ENCODE peak calls at places on chromosomes 4 and X, in seven cellular contexts. V is foreskin fibroblast, E is epithelial cell of proximal tubule, H is D721Med, R is lower lobe of right lung, O is H1, F is AG09309. L is an unnamed sample.

GRCh38 chr4:173214661-173215060 is 46.0 kb downstream of the GALNT7 start:
- DNase-seq in R (no peak), F (no peak), H (no peak), V (peak), O (no peak), E (no peak), L (no peak)

GRCh38 chr4:70903282-70903603 is 1.1 kb downstream of the MOB1B start:
- DNase-seq in E (no peak), R (no peak), V (no peak), H (no peak), F (no peak), O (no peak), L (peak)

GRCh38 chr4:72971572-72971971 is 97.9 kb downstream of the COX18 start:
- DNase-seq in R (no peak), O (no peak), H (no peak), E (peak), V (peak), F (peak), L (no peak)

GRCh38 chr4:119667802-119668201 is 39.2 kb upstream of the PDE5A start:
- DNase-seq in V (no peak), E (no peak), H (no peak), F (no peak), O (no peak), R (no peak), L (no peak)

GRCh38 chrX:24668111-24668510 is 21.0 kb upstream of the PCYT1B start:
- DNase-seq in V (no peak), R (no peak), E (no peak), O (no peak), H (no peak), F (no peak), L (no peak)

GRCh38 chr4:138696771-138697170 is 318.8 kb upstream of the NOCT start:
- DNase-seq in E (no peak), O (no peak), H (no peak), R (no peak), F (no peak), V (no peak), L (no peak)

GRCh38 chr4:38857354-38858096 is 908 bp upstream of the TLR6 start:
- DNase-seq in O (no peak), V (peak), R (no peak), H (no peak), E (peak), F (peak), L (peak)

GRCh38 chrX:30821116-30821515 is 67.9 kb downstream of the TAB3 start:
- DNase-seq in H (no peak), E (no peak), F (no peak), O (no peak), R (no peak), V (no peak), L (no peak)

GRCh38 chr4:6576512-6576911 is 1.5 kb downstream of the MAN2B2 start:
- DNase-seq in F (no peak), O (no peak), H (no peak), R (no peak), E (no peak), V (no peak), L (no peak)

GRCh38 chr4:3318561-3319021 is 25.8 kb downstream of the RGS12 start:
- DNase-seq in E (no peak), V (no peak), O (peak), H (no peak), F (no peak), R (no peak), L (no peak)

GRCh38 chrX:3548743-3549441 is 164.6 kb downstream of the PRKX start:
- DNase-seq in E (no peak), V (peak), R (no peak), H (no peak), O (no peak), F (peak), L (peak)

GRCh38 chr4:793941-794621 is 31.8 kb downstream of the CPLX1 start:
- DNase-seq in R (peak), F (no peak), E (no peak), O (no peak), V (no peak), H (no peak), L (peak)

GRCh38 chr4:25021206-25021605 is 9.5 kb downstream of the LGI2 start:
- DNase-seq in E (no peak), F (no peak), H (no peak), O (no peak), R (no peak), V (peak), L (no peak)

GRCh38 chr4:153222790-153223417 is 18.7 kb downstream of the TRIM2 start:
- DNase-seq in F (no peak), E (no peak), H (no peak), O (peak), V (no peak), R (peak), L (peak)

GRCh38 chr4:141045848-141046247 is 87.4 kb downstream of the RNF150 start:
- DNase-seq in E (no peak), H (no peak), V (no peak), O (no peak), R (no peak), F (no peak), L (no peak)

GRCh38 chrX:100449696-100450606 is 39.9 kb upstream of the PCDH19 start:
- DNase-seq in E (no peak), H (no peak), O (no peak), R (no peak), F (no peak), V (no peak), L (no peak)

GRCh38 chr4:915595-915994 is 16.5 kb downstream of the GAK start:
- DNase-seq in E (no peak), H (no peak), R (peak), V (peak), F (no peak), O (no peak), L (no peak)

GRCh38 chr4:109294006-109294405 is 8.5 kb downstream of the COL25A1 start:
- DNase-seq in H (no peak), O (no peak), V (no peak), E (no peak), R (no peak), F (no peak), L (no peak)

DNA sequence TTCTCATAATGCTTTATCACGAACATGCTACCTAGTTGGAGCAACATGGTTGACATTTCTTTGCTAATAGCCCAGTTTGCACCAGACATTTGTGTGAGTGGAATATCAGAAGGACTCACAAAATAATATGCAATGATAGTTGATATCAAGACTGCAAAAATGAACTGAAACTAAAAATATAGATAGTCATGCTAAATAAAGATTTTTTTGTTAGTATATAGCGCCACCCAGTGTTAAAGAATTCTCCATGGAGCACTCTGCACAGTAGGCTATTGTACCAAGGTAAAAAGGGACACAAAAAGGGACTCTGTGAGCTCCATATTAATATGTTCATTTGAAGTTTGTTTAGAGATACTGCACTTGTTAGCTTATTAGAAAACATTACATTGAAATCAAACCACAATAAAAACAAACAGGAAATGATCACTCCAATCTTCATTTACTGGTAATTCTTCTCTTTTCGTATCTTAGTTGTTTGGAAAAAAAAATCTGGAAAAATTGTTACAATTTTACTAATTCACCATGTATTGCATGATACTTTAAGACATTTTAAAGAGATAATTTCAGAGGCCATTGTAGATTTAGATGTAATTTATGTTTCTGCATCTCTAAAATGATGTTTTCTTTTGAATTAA is 1509.6 kb downstream of the ADGRL3 start:
- DNase-seq in V (no peak), R (no peak), O (no peak), H (no peak), F (no peak), E (no peak), L (no peak)
- TF ChIP-seq CTCF in V (no peak), R (peak), O (peak), H (peak), F (no peak), E (peak), L (no peak)

GRCh38 chr4:145101091-145101490 is 3.0 kb downstream of the ABCE1 start:
- DNase-seq in E (no peak), V (no peak), F (no peak), R (no peak), O (no peak), H (no peak), L (no peak)

GRCh38 chr4:145099653-145100052 is 1.5 kb downstream of the ABCE1 start:
- DNase-seq in H (no peak), O (no peak), F (no peak), E (no peak), V (no peak), R (no peak), L (no peak)

GRCh38 chr4:145098675-145099037 is 545 bp downstream of the ABCE1 start:
- DNase-seq in O (no peak), R (no peak), F (no peak), E (peak), V (peak), H (no peak), L (peak)

GRCh38 chr4:145097331-145097820 is 620 bp downstream of the ANAPC10 start:
- DNase-seq in E (no peak), V (no peak), F (no peak), H (no peak), O (no peak), R (no peak), L (no peak)

GRCh38 chr4:145097821-145098674 is at the start of the genes ABCE1 and ANAPC10:
- DNase-seq in V (peak), H (peak), E (peak), F (peak), R (peak), O (peak), L (peak)
- TF ChIP-seq CTCF in V (peak), H (no peak), E (peak), F (peak), R (peak), O (no peak), L (peak)

DNA sequence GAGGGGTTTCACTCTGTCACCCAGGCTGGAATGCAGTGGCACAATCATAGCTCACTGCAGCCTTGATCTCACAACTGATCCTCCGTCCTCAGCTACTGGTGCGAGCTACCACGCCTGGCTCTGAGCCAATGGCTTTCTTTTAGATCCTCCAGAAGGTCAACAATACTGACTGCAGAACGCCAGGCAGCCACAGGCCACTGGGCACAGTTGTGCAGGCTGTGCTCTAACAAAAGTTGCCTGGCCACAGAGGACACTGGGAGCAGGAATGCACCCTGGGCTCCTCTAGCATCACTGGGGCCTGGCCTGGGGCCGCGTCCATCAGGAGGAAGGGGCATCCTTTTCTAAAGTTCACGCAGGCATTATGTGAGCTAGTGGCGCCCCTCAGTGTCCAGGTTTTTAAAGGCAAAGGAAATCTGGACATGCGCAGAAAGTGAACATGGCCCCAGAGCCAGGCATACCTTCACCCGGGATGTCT is 14.9 kb upstream of the PORCN start:
- DNase-seq in R (no peak), V (no peak), O (peak), H (no peak), F (no peak), E (no peak), L (no peak)
- TF ChIP-seq CTCF in R (no peak), V (no peak), O (peak), H (peak), F (peak), E (peak), L (peak)

GRCh38 chr4:15746110-15746509 is 32.0 kb upstream of the CD38 start:
- DNase-seq in E (no peak), F (no peak), O (no peak), V (no peak), H (no peak), R (no peak), L (no peak)
- TF ChIP-seq CTCF in E (no peak), F (no peak), O (no peak), V (no peak), H (no peak), R (no peak), L (no peak)

GRCh38 chr4:90799895-90800294 is 672.7 kb downstream of the CCSER1 start:
- DNase-seq in E (no peak), O (no peak), R (no peak), F (no peak), H (no peak), V (no peak), L (no peak)
- TF ChIP-seq CTCF in E (peak), O (no peak), R (no peak), F (no peak), H (no peak), V (no peak), L (no peak)

L was measured in osteoblast.